ENCODE peak calls at places on chromosomes 4 and X, in nine cellular contexts. M is cardiac muscle cell, Z is GM12864, S is progenitor cell of endocrine pancreas, B is ovary, J is activated B cell treated with CpG ODN at 0.5 μM for 24 hours, U is WTC11, L is lower leg skin, P is B cell. I is an unnamed sample.

GRCh38 chr4:145709843-145710242 is 29.9 kb downstream of the C4orf51 start:
- DNase-seq in M (peak), U (no peak), P (no peak), S (no peak), L (no peak), J (no peak), B (no peak), Z (no peak), I (peak)

GRCh38 chrX:43655151-43655676 is 885 bp upstream of the MAOA start:
- DNase-seq in U (peak), L (peak), S (peak), M (peak), P (peak), J (peak), B (peak), Z (no peak), I (no peak)

GRCh38 chr4:119142837-119143236 is 7.2 kb downstream of the MYOZ2 start:
- DNase-seq in M (no peak), U (no peak), P (no peak), L (no peak), Z (no peak), J (no peak), B (no peak), S (no peak), I (no peak)

GRCh38 chr4:73575667-73576066 is 44.6 kb downstream of the RASSF6 start:
- DNase-seq in U (no peak), S (no peak), P (no peak), L (no peak), B (no peak), Z (no peak), J (no peak), M (no peak), I (no peak)

GRCh38 chrX:40108084-40108958 is 10.6 kb upstream of the BCOR start:
- DNase-seq in S (peak), M (peak), L (no peak), B (peak), J (no peak), Z (no peak), U (peak), P (no peak), I (no peak)

GRCh38 chrX:13966071-13966850 is 63.4 kb downstream of the GEMIN8 start:
- DNase-seq in U (no peak), L (no peak), P (no peak), B (no peak), S (no peak), M (peak), J (no peak), Z (no peak), I (no peak)

GRCh38 chr4:173420324-173420752 is 21.4 kb upstream of the SCRG1 start:
- DNase-seq in S (no peak), U (no peak), P (peak), L (no peak), M (peak), B (no peak), Z (no peak), J (no peak), I (peak)

GRCh38 chr4:150818661-150819060 is 196.4 kb downstream of the LRBA start:
- DNase-seq in Z (no peak), J (no peak), U (no peak), L (no peak), B (no peak), M (peak), P (no peak), S (no peak), I (no peak)

GRCh38 chr4:138327334-138327733 is 85.2 kb upstream of the SLC7A11 start:
- DNase-seq in B (no peak), P (no peak), J (no peak), S (no peak), M (no peak), U (no peak), Z (no peak), L (no peak), I (no peak)

GRCh38 chr4:169293343-169294176 is 22.8 kb upstream of the SH3RF1 start:
- DNase-seq in P (peak), S (no peak), U (no peak), L (no peak), B (no peak), Z (peak), M (no peak), J (no peak), I (no peak)

GRCh38 chr4:150297861-150298474 is 219.7 kb downstream of the DCLK2 start:
- DNase-seq in J (no peak), Z (peak), S (no peak), U (peak), L (peak), B (peak), M (peak), P (peak), I (peak)

GRCh38 chrX:37905436-37906147 is 58.2 kb upstream of the DYNLT3 start:
- DNase-seq in L (no peak), P (no peak), M (peak), J (no peak), B (no peak), S (peak), Z (no peak), U (peak), I (no peak)

GRCh38 chr4:137124278-137124932 is 407.9 kb downstream of the PCDH18 start:
- DNase-seq in L (no peak), M (peak), U (no peak), S (no peak), J (no peak), Z (no peak), B (no peak), P (no peak), I (peak)

GRCh38 chr4:140726776-140727500 is 29.2 kb downstream of the TBC1D9 start:
- DNase-seq in M (peak), P (no peak), B (no peak), S (no peak), U (no peak), J (no peak), L (no peak), Z (no peak), I (no peak)

GRCh38 chr4:40317921-40318658 is 17.0 kb upstream of the CHRNA9 start:
- DNase-seq in Z (no peak), S (no peak), U (no peak), P (no peak), M (peak), J (no peak), L (no peak), B (no peak), I (no peak)

GRCh38 chr4:54228563-54229501 is at the start of gene PDGFRA:
- DNase-seq in L (peak), S (no peak), Z (no peak), B (peak), P (peak), J (no peak), U (peak), M (peak), I (peak)

GRCh38 chr4:47567511-47567910 is 82.4 kb downstream of the ATP10D start:
- DNase-seq in S (no peak), U (no peak), L (no peak), P (no peak), J (no peak), B (no peak), M (no peak), Z (no peak), I (no peak)

GRCh38 chr4:1043658-1044468 is 32.4 kb downstream of the FGFRL1 start:
- DNase-seq in Z (no peak), P (no peak), S (peak), U (peak), L (peak), J (peak), M (peak), B (peak), I (peak)

GRCh38 chrX:107549504-107549903 is 78.8 kb upstream of the PRPS1 start:
- DNase-seq in S (no peak), Z (no peak), B (no peak), J (no peak), U (no peak), L (no peak), P (no peak), M (no peak), I (no peak)

GRCh38 chr4:30416547-30416946 is 303.6 kb upstream of the PCDH7 start:
- DNase-seq in Z (no peak), L (no peak), J (no peak), M (no peak), U (no peak), S (no peak), P (no peak), B (no peak), I (no peak)

GRCh38 chr4:1614854-1615595 is 69.1 kb downstream of the FAM53A start:
- DNase-seq in U (no peak), J (no peak), M (no peak), P (no peak), Z (no peak), B (no peak), L (no peak), S (no peak), I (no peak)

GRCh38 chr4:74531952-74532794 is 87.2 kb downstream of the AREG start:
- DNase-seq in J (no peak), P (peak), L (no peak), U (no peak), B (no peak), M (peak), S (no peak), Z (peak), I (peak)

GRCh38 chr4:184510431-184510830 is 36.1 kb upstream of the IRF2 start:
- DNase-seq in Z (no peak), J (no peak), U (no peak), B (no peak), L (no peak), M (no peak), S (no peak), P (no peak), I (no peak)

GRCh38 chr4:155881555-155881954 is 15.5 kb upstream of the ASIC5 start:
- DNase-seq in S (no peak), U (no peak), J (no peak), L (no peak), M (no peak), B (no peak), Z (no peak), P (no peak), I (no peak)

GRCh38 chrX:56462389-56462788 is 101.0 kb upstream of the UBQLN2 start:
- DNase-seq in Z (no peak), P (no peak), B (no peak), S (no peak), M (peak), J (no peak), U (no peak), L (no peak), I (no peak)

GRCh38 chrX:30282527-30282926 is 26.7 kb downstream of the NR0B1 start:
- DNase-seq in B (no peak), P (no peak), L (no peak), J (no peak), U (no peak), S (no peak), Z (no peak), M (no peak), I (no peak)

GRCh38 chr4:10063544-10064300 is 42.4 kb upstream of the SLC2A9 start:
- DNase-seq in M (peak), P (no peak), J (no peak), U (peak), Z (no peak), L (peak), B (no peak), S (no peak), I (peak)

GRCh38 chr4:105350859-105351494 is 122.9 kb downstream of the PPA2 start:
- DNase-seq in S (no peak), J (no peak), B (no peak), L (no peak), M (peak), U (no peak), P (peak), Z (peak), I (no peak)

GRCh38 chr4:146514651-146515379 is 6.9 kb downstream of the SLC10A7 start:
- DNase-seq in M (no peak), Z (no peak), S (no peak), P (no peak), L (no peak), U (no peak), J (no peak), B (no peak), I (no peak)

GRCh38 chr4:5024673-5025072 is 5.4 kb upstream of the CYTL1 start:
- DNase-seq in S (no peak), B (no peak), U (no peak), M (peak), P (no peak), L (peak), Z (no peak), J (no peak), I (no peak)

GRCh38 chr4:183422962-183423653 is 21.3 kb upstream of the CDKN2AIP start:
- DNase-seq in L (no peak), B (no peak), M (peak), P (no peak), Z (no peak), U (no peak), J (no peak), S (no peak), I (peak)

GRCh38 chr4:184807797-184808718 is 17.7 kb downstream of the ACSL1 start:
- DNase-seq in M (peak), B (no peak), S (no peak), Z (no peak), J (no peak), P (no peak), L (no peak), U (peak), I (peak)

GRCh38 chrX:41350976-41351569 is 17.1 kb downstream of the DDX3X start:
- DNase-seq in S (no peak), B (no peak), L (no peak), P (no peak), M (no peak), J (no peak), Z (no peak), U (no peak), I (no peak)

GRCh38 chr4:101856149-101856548 is 65.6 kb downstream of the BANK1 start:
- DNase-seq in L (no peak), U (no peak), P (no peak), J (no peak), M (no peak), B (no peak), S (no peak), Z (no peak), I (no peak)

GRCh38 chr4:8351931-8352367 is 82.4 kb downstream of the HTRA3 start:
- DNase-seq in S (no peak), M (peak), U (no peak), B (peak), P (no peak), J (no peak), L (no peak), Z (no peak), I (no peak)

GRCh38 chr4:169189372-169189771 is 81.4 kb downstream of the SH3RF1 start:
- DNase-seq in U (no peak), Z (no peak), P (no peak), M (no peak), B (no peak), J (no peak), S (no peak), L (no peak), I (no peak)

GRCh38 chrX:119826399-119826959 is 26.3 kb downstream of the UPF3B start:
- DNase-seq in P (no peak), Z (no peak), M (peak), S (no peak), J (no peak), L (peak), U (no peak), B (no peak), I (peak)

GRCh38 chrX:70769659-70770232 is 138.8 kb downstream of the TEX11 start:
- DNase-seq in M (peak), U (no peak), Z (no peak), P (peak), J (no peak), S (no peak), B (no peak), L (no peak), I (peak)

GRCh38 chr4:168028568-168028967 is 63.8 kb upstream of the ANXA10 start:
- DNase-seq in P (no peak), S (no peak), B (no peak), J (no peak), M (peak), L (no peak), U (no peak), Z (no peak), I (peak)
- TF ChIP-seq CTCF in P (no peak), S (no peak), B (no peak), J (no peak), M (peak), L (no peak), U (no peak), Z (no peak), I (peak)

DNA sequence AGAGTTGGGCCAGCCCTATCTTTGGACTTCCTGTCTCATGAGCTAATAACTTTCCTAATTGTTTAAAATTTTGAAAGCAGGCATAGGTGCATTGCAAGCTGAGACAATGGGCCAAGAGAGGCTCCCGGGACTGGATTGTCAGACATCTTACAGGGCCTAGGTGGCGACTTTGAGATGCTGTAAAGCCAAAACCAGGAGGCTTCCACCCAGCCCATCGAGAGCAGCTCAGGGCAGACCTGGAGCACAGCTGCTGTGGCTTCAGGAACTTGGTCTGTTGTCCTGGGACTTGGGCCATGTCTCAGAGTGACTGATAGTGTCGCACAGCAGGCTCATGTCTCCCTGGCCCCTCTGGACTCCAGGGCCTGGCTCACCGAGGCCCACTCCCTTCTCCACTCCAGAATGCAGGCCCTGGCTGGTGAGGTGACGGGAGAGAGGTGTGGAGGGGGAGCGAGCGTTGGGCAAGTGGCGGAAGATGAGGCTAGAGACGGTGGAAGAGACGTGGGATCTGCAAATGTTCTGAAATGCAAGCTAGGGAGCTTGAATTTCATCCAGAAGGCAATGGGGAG is 24.1 kb upstream of the MTM1 start:
- DNase-seq in L (no peak), J (no peak), S (no peak), Z (no peak), U (peak), M (peak), P (peak), B (no peak), I (peak)
- TF ChIP-seq CTCF in L (no peak), J (no peak), S (no peak), Z (peak), U (no peak), M (no peak), P (no peak), B (no peak), I (peak)

GRCh38 chr4:116926631-116927295 is 158.6 kb downstream of the TRAM1L1 start:
- DNase-seq in M (no peak), Z (no peak), B (no peak), U (no peak), L (no peak), P (no peak), J (no peak), S (no peak), I (no peak)
- TF ChIP-seq CTCF in M (no peak), Z (no peak), B (no peak), U (no peak), L (no peak), P (no peak), J (no peak), S (peak), I (no peak)

DNA sequence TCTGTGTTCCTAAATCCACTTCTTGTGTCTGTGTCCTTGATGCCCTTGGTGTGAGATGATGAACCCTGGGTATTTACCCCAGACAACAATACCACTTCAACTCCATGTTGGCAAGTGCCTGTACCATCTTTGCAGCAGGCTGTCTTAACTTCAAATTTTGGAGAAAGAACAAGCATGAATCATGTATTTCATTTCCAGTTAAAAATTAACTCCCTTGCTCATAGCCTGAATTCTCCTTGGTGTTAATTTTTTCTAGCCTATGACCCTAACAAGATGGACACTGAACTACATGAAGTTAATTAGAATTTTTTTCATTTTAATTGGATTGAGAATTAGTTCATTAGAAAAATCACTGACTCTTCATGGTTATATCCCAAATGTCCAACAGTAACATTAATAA is 267.8 kb upstream of the INTU start:
- DNase-seq in L (no peak), M (no peak), S (no peak), P (no peak), Z (no peak), B (no peak), J (no peak), U (no peak), I (no peak)
- TF ChIP-seq CTCF in L (no peak), M (no peak), S (no peak), P (no peak), Z (no peak), B (no peak), J (no peak), U (no peak), I (no peak)

GRCh38 chr4:3444351-3445110 is 2.8 kb downstream of the HGFAC start:
- DNase-seq in P (no peak), M (no peak), J (no peak), L (no peak), Z (no peak), S (no peak), B (no peak), U (no peak), I (no peak)

GRCh38 chr4:3441501-3442459 is at the start of gene HGFAC:
- DNase-seq in M (no peak), L (no peak), J (no peak), S (no peak), U (no peak), Z (no peak), B (no peak), P (no peak), I (no peak)

GRCh38 chr4:3442460-3442958 is 741 bp downstream of the HGFAC start:
- DNase-seq in L (no peak), J (no peak), Z (no peak), B (peak), U (no peak), P (no peak), S (no peak), M (no peak), I (no peak)

GRCh38 chr4:3443750-3444309 is 2.1 kb downstream of the HGFAC start:
- DNase-seq in Z (no peak), P (no peak), L (no peak), J (no peak), B (no peak), U (no peak), S (no peak), M (no peak), I (no peak)

GRCh38 chr4:3442959-3443749 is 1.4 kb downstream of the HGFAC start:
- DNase-seq in M (peak), J (peak), B (peak), S (peak), P (peak), L (no peak), Z (no peak), U (peak), I (no peak)
- TF ChIP-seq CTCF in M (peak), J (peak), B (peak), S (peak), P (peak), L (peak), Z (peak), U (peak), I (peak)

DNA sequence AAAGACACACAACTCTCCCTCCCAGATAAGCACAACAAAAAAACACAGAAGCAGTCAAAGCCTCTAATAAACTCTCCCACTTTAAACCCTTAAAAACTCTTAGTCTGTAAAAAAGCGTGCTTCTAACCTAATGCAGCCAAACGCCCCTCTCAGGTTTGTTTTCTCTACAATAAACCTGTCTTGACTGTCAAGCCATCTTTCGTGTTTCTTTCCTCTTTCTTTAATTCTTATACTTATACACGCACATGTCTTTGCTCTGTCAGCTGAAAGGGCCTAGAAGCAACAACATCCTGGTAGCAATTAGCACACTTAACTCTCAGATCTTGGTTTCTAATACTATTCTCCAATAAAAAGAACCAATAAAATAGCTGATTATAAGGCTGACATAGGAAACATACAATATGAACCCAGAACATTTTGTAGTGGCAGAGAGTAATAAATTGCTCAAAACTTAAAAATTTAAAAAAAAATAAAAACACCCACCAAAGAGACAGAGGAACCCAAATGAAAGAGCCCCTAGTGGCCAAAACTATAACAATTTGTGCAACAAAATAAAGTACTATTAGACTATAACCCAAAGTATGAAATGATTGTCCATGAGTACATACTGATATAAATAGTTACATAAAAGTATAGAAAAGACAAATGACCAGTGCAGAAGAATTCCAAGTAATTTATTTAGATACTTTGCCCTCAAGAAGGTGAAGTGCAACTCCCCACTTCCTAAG is 440.4 kb upstream of the ADGRL3 start:
- DNase-seq in S (no peak), B (no peak), U (no peak), Z (no peak), P (no peak), L (no peak), J (no peak), M (no peak), I (no peak)
- TF ChIP-seq CTCF in S (peak), B (no peak), U (no peak), Z (no peak), P (no peak), L (no peak), J (no peak), M (peak), I (peak)

I was measured in HFFc6.